ENCODE peak calls at places on chromosomes 5 and 9, in four cellular contexts. V is NCI-H2081; O is dorsolateral prefrontal cortex; Z is stimulated activated CD4-positive, alpha-beta T cell treated with anti-CD3 and anti-CD28 coated beads, Interleukin-12 subunit alpha, Interleukin-12 subunit beta, amount 100 ng/mL, for 4 hours. U is an unnamed sample.

GRCh38 chr5:135553688-135554462 is 18.1 kb upstream of the NEUROG1 start:
- DNase-seq in V (peak; percentile 39), O (no peak), Z (no peak), U (no peak)

GRCh38 chr9:111678293-111678692 is 16.9 kb downstream of the GNG10 start:
- DNase-seq in V (no peak), O (no peak), Z (no peak), U (no peak)

GRCh38 chr9:76926324-76926731 is 20.4 kb upstream of the PRUNE2 start:
- DNase-seq in V (no peak), O (no peak), Z (no peak), U (no peak)

GRCh38 chr9:136751244-136751643 is 2.9 kb upstream of the LCN6 start:
- DNase-seq in V (no peak), O (no peak), Z (no peak), U (no peak)

GRCh38 chr5:139410886-139411835 is 7.3 kb upstream of the SPATA24 start:
- DNase-seq in V (no peak), O (no peak), Z (no peak), U (no peak)

GRCh38 chr5:150801117-150801927 is 22.8 kb downstream of the SMIM3 start:
- DNase-seq in V (peak; percentile 29), O (no peak), Z (no peak), U (no peak)

GRCh38 chr9:115524467-115525059 is 406.6 kb upstream of the TNC start:
- DNase-seq in V (peak; percentile 53), O (peak; percentile 12), Z (no peak), U (no peak)

GRCh38 chr9:114898741-114899140 is 31.6 kb downstream of the TNFSF8 start:
- DNase-seq in V (no peak), O (no peak), Z (peak; percentile 56), U (peak; percentile 80)

GRCh38 chr5:104179057-104179456 is 616.5 kb upstream of the NUDT12 start:
- DNase-seq in V (peak; percentile 42), O (no peak), Z (no peak), U (no peak)

GRCh38 chr9:127049044-127049443 is 73.4 kb downstream of the ANGPTL2 start:
- DNase-seq in V (no peak), O (no peak), Z (no peak), U (no peak)

GRCh38 chr5:78475370-78475769 is 115.0 kb downstream of the SCAMP1 start:
- DNase-seq in V (no peak), O (no peak), Z (no peak), U (no peak)

GRCh38 chr9:21334603-21334968 is 618 bp downstream of the KLHL9 start:
- DNase-seq in V (peak; percentile 44), O (no peak), Z (no peak), U (no peak)

GRCh38 chr9:132548971-132549649 is 33.3 kb upstream of the BARHL1 start:
- DNase-seq in V (no peak), O (no peak), Z (no peak), U (no peak)

GRCh38 chr5:144433140-144433822 is 262.6 kb downstream of the KCTD16 start:
- DNase-seq in V (no peak), O (no peak), Z (no peak), U (no peak)

GRCh38 chr5:176792584-176793342 is 17.6 kb upstream of the UNC5A start:
- DNase-seq in V (peak; percentile 71), O (peak; percentile 84), Z (no peak), U (no peak)

GRCh38 chr5:74382115-74382514 is 258.4 kb downstream of the ENC1 start:
- DNase-seq in V (no peak), O (no peak), Z (no peak), U (no peak)

GRCh38 chr9:136328622-136329041 is 1.3 kb downstream of the GPSM1 start:
- DNase-seq in V (no peak), O (no peak), Z (no peak), U (no peak)

GRCh38 chr9:127873886-127874285 is 3.6 kb downstream of the AK1 start:
- DNase-seq in V (no peak), O (peak; percentile 93), Z (no peak), U (no peak)

GRCh38 chr9:135978650-135979461 is 17.7 kb upstream of the UBAC1 start:
- DNase-seq in V (no peak), O (no peak), Z (peak; percentile 15), U (peak; percentile 74)

GRCh38 chr5:15365040-15365439 is 134.9 kb upstream of the FBXL7 start:
- DNase-seq in V (no peak), O (no peak), Z (no peak), U (no peak)

GRCh38 chr9:116323571-116323970 is 170.0 kb downstream of the PAPPA start:
- DNase-seq in V (peak; percentile 73), O (no peak), Z (no peak), U (no peak)

GRCh38 chr5:882253-883185 is 10.1 kb downstream of the BRD9 start:
- DNase-seq in V (no peak), O (no peak), Z (no peak), U (no peak)

GRCh38 chr9:85523202-85523601 is 218.6 kb downstream of the AGTPBP1 start:
- DNase-seq in V (no peak), O (no peak), Z (no peak), U (no peak)

GRCh38 chr9:86637515-86637914 is 283.3 kb upstream of the TUT7 start:
- DNase-seq in V (no peak), O (no peak), Z (no peak), U (no peak)

GRCh38 chr5:96143450-96143849 is 181.8 kb upstream of the ELL2 start:
- DNase-seq in V (no peak), O (no peak), Z (no peak), U (no peak)

GRCh38 chr5:128014578-128014977 is 69.0 kb upstream of the SLC12A2 start:
- DNase-seq in V (no peak), O (peak; percentile 22), Z (no peak), U (no peak)

GRCh38 chr9:6239694-6240093 is 24.1 kb downstream of the IL33 start:
- DNase-seq in V (no peak), O (no peak), Z (no peak), U (no peak)

GRCh38 chr5:134005415-134006118 is 792 bp upstream of the VDAC1 start:
- DNase-seq in V (no peak), O (peak; percentile 32), Z (no peak), U (no peak)

GRCh38 chr5:80254767-80255424 is 952 bp downstream of the SERINC5 start:
- DNase-seq in V (no peak), O (peak; percentile 21), Z (no peak), U (peak; percentile 65)

GRCh38 chr5:71887680-71888079 is 168.6 kb downstream of the CARTPT start:
- DNase-seq in V (peak; percentile 45), O (no peak), Z (no peak), U (no peak)

GRCh38 chr5:111703662-111704061 is 53.3 kb downstream of the NREP start:
- DNase-seq in V (no peak), O (no peak), Z (no peak), U (no peak)

GRCh38 chr5:127351418-127351817 is 60.8 kb downstream of the MEGF10 start:
- DNase-seq in V (no peak), O (no peak), Z (no peak), U (no peak)

GRCh38 chr5:36836831-36837230 is 39.7 kb upstream of the NIPBL start:
- DNase-seq in V (no peak), O (no peak), Z (no peak), U (no peak)

U was measured in activated CD8-positive, alpha-beta memory T cell treated with anti-CD3 and anti-CD28 coated beads for 24 hours.